ENCODE peak calls at places on chromosomes 3 and 15, in ten cellular contexts. F is non-pigmented ciliary epithelial cell; S is activated CD8-positive, alpha-beta T cell treated with anti-CD3 and anti-CD28 coated beads, Interleukin-2, amount 10 ng/mL, durations not matched to agents 7 days and 5 days; R is AG08396; C is activated naive CD4-positive, alpha-beta T cell; O is hypothalamus; U is stimulated activated CD8-positive, alpha-beta memory T cell treated with anti-CD3 and anti-CD28 coated beads, Interleukin-2, amount 100 ng/mL, for 48 hours; J is T-helper 2 cell; N is mesothelial cell of epicardium; Q is PC-3. P is an unnamed sample.

GRCh38 chr3:195441971-195442572 is 748 bp downstream of the ACAP2 start:
- DNase-seq in F (no peak), S (peak), R (peak), C (peak), O (no peak), U (peak), J (peak), N (peak), Q (peak), P (no peak)

GRCh38 chr3:107272471-107272870 is 104.8 kb upstream of the CCDC54 start:
- DNase-seq in F (no peak), S (no peak), R (no peak), C (no peak), O (no peak), U (no peak), J (no peak), N (no peak), Q (no peak), P (no peak)

GRCh38 chr3:170418422-170419300 is at the start of gene CLDN11:
- DNase-seq in F (no peak), S (no peak), R (peak), C (no peak), O (no peak), U (no peak), J (no peak), N (no peak), Q (peak), P (peak)

GRCh38 chr3:14616606-14617507 is 34.7 kb upstream of the CCDC174 start:
- DNase-seq in F (no peak), S (no peak), R (no peak), C (no peak), O (no peak), U (no peak), J (no peak), N (no peak), Q (no peak), P (no peak)

GRCh38 chr3:46695962-46696922 is 2.8 kb upstream of the ALS2CL start:
- DNase-seq in F (no peak), S (no peak), R (peak), C (no peak), O (no peak), U (no peak), J (no peak), N (no peak), Q (no peak), P (no peak)

GRCh38 chr3:115239717-115240116 is 92.6 kb upstream of the ZBTB20 start:
- DNase-seq in F (peak), S (no peak), R (peak), C (no peak), O (peak), U (no peak), J (no peak), N (no peak), Q (peak), P (peak)

GRCh38 chr15:77819841-77820728 is 187.4 kb upstream of the LINGO1 start:
- DNase-seq in F (no peak), S (no peak), R (no peak), C (no peak), O (no peak), U (no peak), J (no peak), N (no peak), Q (peak), P (no peak)

GRCh38 chr3:126512026-126512425 is 5.5 kb downstream of the UROC1 start:
- DNase-seq in F (no peak), S (no peak), R (no peak), C (no peak), O (peak), U (no peak), J (no peak), N (no peak), Q (no peak), P (peak)

GRCh38 chr15:70555713-70556112 is 207.6 kb downstream of the UACA start:
- DNase-seq in F (no peak), S (no peak), R (no peak), C (no peak), O (no peak), U (no peak), J (no peak), N (no peak), Q (no peak), P (no peak)

GRCh38 chr15:51697150-51697549 is 15.8 kb downstream of the SCG3 start:
- DNase-seq in F (no peak), S (no peak), R (no peak), C (no peak), O (no peak), U (no peak), J (no peak), N (no peak), Q (no peak), P (no peak)

GRCh38 chr3:53811143-53811915 is 34.9 kb downstream of the CHDH start:
- DNase-seq in F (no peak), S (no peak), R (no peak), C (no peak), O (no peak), U (no peak), J (no peak), N (no peak), Q (no peak), P (no peak)

GRCh38 chr3:49666592-49666991 is 7.6 kb upstream of the APEH start:
- DNase-seq in F (no peak), S (no peak), R (no peak), C (no peak), O (no peak), U (no peak), J (no peak), N (no peak), Q (no peak), P (no peak)

GRCh38 chr3:134797080-134797801 is 2.2 kb downstream of the EPHB1 start:
- DNase-seq in F (no peak), S (peak), R (no peak), C (no peak), O (no peak), U (no peak), J (no peak), N (no peak), Q (no peak), P (no peak)

GRCh38 chr15:101017935-101018849 is 99.0 kb downstream of the LRRK1 start:
- DNase-seq in F (no peak), S (peak), R (no peak), C (no peak), O (no peak), U (no peak), J (no peak), N (no peak), Q (no peak), P (no peak)

GRCh38 chr3:119595639-119596329 is 1.9 kb upstream of the PLA1A start:
- DNase-seq in F (no peak), S (no peak), R (no peak), C (no peak), O (no peak), U (no peak), J (no peak), N (no peak), Q (no peak), P (no peak)

GRCh38 chr15:98906712-98907083 is 100.9 kb downstream of the PGPEP1L start:
- DNase-seq in F (no peak), S (no peak), R (no peak), C (no peak), O (no peak), U (no peak), J (no peak), N (no peak), Q (peak), P (no peak)

GRCh38 chr3:159928071-159928491 is 60.6 kb upstream of the IL12A start:
- DNase-seq in F (no peak), S (no peak), R (no peak), C (no peak), O (no peak), U (no peak), J (no peak), N (no peak), Q (peak), P (no peak)

P was measured in nucleus accumbens.